ENCODE peak calls at places on chromosomes 13 and 19, in six cellular contexts. One of them, this sample, is unnamed.

GRCh38 chr13:24149306-24150032 is 11.1 kb upstream of the SPATA13 start:
- DNase-seq in effector memory CD8-positive, alpha-beta T cell: no peak
- DNase-seq in nephron progenitor cell: no peak
- DNase-seq in stimulated activated CD4-positive, alpha-beta T cell treated with anti-CD3 and anti-CD28 coated beads, Interleukin-1b, Interleukin-23, amount 100 ng/mL, for 24 hours: no peak
- DNase-seq in astrocyte of the spinal cord: no peak
- DNase-seq in renal cortical epithelial cell: no peak
- DNase-seq in this sample: no peak

GRCh38 chr19:23310729-23311211 is 60.6 kb upstream of the ZNF724 start:
- DNase-seq in effector memory CD8-positive, alpha-beta T cell: no peak
- DNase-seq in nephron progenitor cell: no peak
- DNase-seq in stimulated activated CD4-positive, alpha-beta T cell treated with anti-CD3 and anti-CD28 coated beads, Interleukin-1b, Interleukin-23, amount 100 ng/mL, for 24 hours: no peak
- DNase-seq in astrocyte of the spinal cord: no peak
- DNase-seq in renal cortical epithelial cell: no peak
- DNase-seq in this sample: no peak

GRCh38 chr13:26561636-26562537 is 4.4 kb downstream of the WASF3 start:
- DNase-seq in effector memory CD8-positive, alpha-beta T cell: no peak
- DNase-seq in nephron progenitor cell: no peak
- DNase-seq in stimulated activated CD4-positive, alpha-beta T cell treated with anti-CD3 and anti-CD28 coated beads, Interleukin-1b, Interleukin-23, amount 100 ng/mL, for 24 hours: no peak
- DNase-seq in astrocyte of the spinal cord: peak
- DNase-seq in renal cortical epithelial cell: no peak
- DNase-seq in this sample: no peak

GRCh38 chr19:15432018-15432494 is 13.3 kb upstream of the AKAP8L start:
- DNase-seq in effector memory CD8-positive, alpha-beta T cell: no peak
- DNase-seq in nephron progenitor cell: peak
- DNase-seq in stimulated activated CD4-positive, alpha-beta T cell treated with anti-CD3 and anti-CD28 coated beads, Interleukin-1b, Interleukin-23, amount 100 ng/mL, for 24 hours: no peak
- DNase-seq in astrocyte of the spinal cord: no peak
- DNase-seq in renal cortical epithelial cell: no peak
- DNase-seq in this sample: no peak

GRCh38 chr13:109192306-109192705 is 562.9 kb downstream of the MYO16 start:
- DNase-seq in effector memory CD8-positive, alpha-beta T cell: no peak
- DNase-seq in nephron progenitor cell: no peak
- DNase-seq in stimulated activated CD4-positive, alpha-beta T cell treated with anti-CD3 and anti-CD28 coated beads, Interleukin-1b, Interleukin-23, amount 100 ng/mL, for 24 hours: no peak
- DNase-seq in astrocyte of the spinal cord: no peak
- DNase-seq in renal cortical epithelial cell: no peak
- DNase-seq in this sample: no peak

GRCh38 chr19:35396240-35396885 is 25.5 kb downstream of the GPR42 start:
- DNase-seq in effector memory CD8-positive, alpha-beta T cell: no peak
- DNase-seq in nephron progenitor cell: no peak
- DNase-seq in stimulated activated CD4-positive, alpha-beta T cell treated with anti-CD3 and anti-CD28 coated beads, Interleukin-1b, Interleukin-23, amount 100 ng/mL, for 24 hours: no peak
- DNase-seq in astrocyte of the spinal cord: no peak
- DNase-seq in renal cortical epithelial cell: no peak
- DNase-seq in this sample: no peak

GRCh38 chr13:111898956-111899713 is 167.8 kb upstream of the SOX1 start:
- DNase-seq in effector memory CD8-positive, alpha-beta T cell: no peak
- DNase-seq in nephron progenitor cell: no peak
- DNase-seq in stimulated activated CD4-positive, alpha-beta T cell treated with anti-CD3 and anti-CD28 coated beads, Interleukin-1b, Interleukin-23, amount 100 ng/mL, for 24 hours: no peak
- DNase-seq in astrocyte of the spinal cord: no peak
- DNase-seq in renal cortical epithelial cell: no peak
- DNase-seq in this sample: peak

GRCh38 chr19:47351545-47351944 is 2.4 kb downstream of the DHX34 start:
- DNase-seq in effector memory CD8-positive, alpha-beta T cell: no peak
- DNase-seq in nephron progenitor cell: no peak
- DNase-seq in stimulated activated CD4-positive, alpha-beta T cell treated with anti-CD3 and anti-CD28 coated beads, Interleukin-1b, Interleukin-23, amount 100 ng/mL, for 24 hours: no peak
- DNase-seq in astrocyte of the spinal cord: peak
- DNase-seq in renal cortical epithelial cell: peak
- DNase-seq in this sample: no peak

GRCh38 chr13:91745962-91746361 is 347.5 kb downstream of the GPC5 start:
- DNase-seq in effector memory CD8-positive, alpha-beta T cell: no peak
- DNase-seq in nephron progenitor cell: no peak
- DNase-seq in stimulated activated CD4-positive, alpha-beta T cell treated with anti-CD3 and anti-CD28 coated beads, Interleukin-1b, Interleukin-23, amount 100 ng/mL, for 24 hours: no peak
- DNase-seq in astrocyte of the spinal cord: no peak
- DNase-seq in renal cortical epithelial cell: peak
- DNase-seq in this sample: no peak

GRCh38 chr13:109362606-109363005 is 423.8 kb downstream of the IRS2 start:
- DNase-seq in effector memory CD8-positive, alpha-beta T cell: no peak
- DNase-seq in nephron progenitor cell: no peak
- DNase-seq in stimulated activated CD4-positive, alpha-beta T cell treated with anti-CD3 and anti-CD28 coated beads, Interleukin-1b, Interleukin-23, amount 100 ng/mL, for 24 hours: no peak
- DNase-seq in astrocyte of the spinal cord: no peak
- DNase-seq in renal cortical epithelial cell: no peak
- DNase-seq in this sample: no peak

This sample was measured in pancreas.